ENCODE peak calls at places on chromosomes 3 and 15, in four cellular contexts. J, H, A and S are unnamed samples.

GRCh38 chr15:32717290-32718081 is at the start of gene GREM1:
- DNase-seq in A (peak), J (no peak), H (peak), S (no peak)

GRCh38 chr15:33720952-33721351 is 247.3 kb upstream of the CHRM5 start:
- DNase-seq in A (no peak), J (no peak), H (no peak), S (no peak)

GRCh38 chr3:18058666-18059065 is 316.2 kb upstream of the TBC1D5 start:
- DNase-seq in J (no peak), A (no peak), H (no peak), S (no peak)

GRCh38 chr3:59412506-59412905 is 362.7 kb upstream of the CFAP20DC start:
- DNase-seq in H (no peak), A (no peak), J (no peak), S (no peak)

GRCh38 chr3:11291808-11292207 is 19.6 kb downstream of the ATG7 start:
- DNase-seq in A (no peak), J (no peak), H (no peak), S (no peak)

GRCh38 chr15:58762731-58763130 is 8.4 kb upstream of the MINDY2 start:
- DNase-seq in A (no peak), H (no peak), J (no peak), S (no peak)

GRCh38 chr15:79089331-79089889 is 1.2 kb downstream of the RASGRF1 start:
- DNase-seq in A (no peak), J (no peak), H (no peak), S (no peak)

GRCh38 chr15:34721802-34722795 is 32.7 kb downstream of the GJD2 start:
- DNase-seq in H (peak), J (no peak), A (peak), S (peak)

GRCh38 chr3:55267206-55267930 is 219.7 kb downstream of the WNT5A start:
- DNase-seq in H (no peak), J (no peak), A (no peak), S (no peak)

GRCh38 chr15:87604857-87605446 is 651.6 kb downstream of the NTRK3 start:
- DNase-seq in H (no peak), J (peak), A (no peak), S (no peak)

GRCh38 chr3:9912294-9912935 is 4.5 kb upstream of the IL17RC start:
- DNase-seq in H (no peak), A (no peak), J (peak), S (no peak)

DNA sequence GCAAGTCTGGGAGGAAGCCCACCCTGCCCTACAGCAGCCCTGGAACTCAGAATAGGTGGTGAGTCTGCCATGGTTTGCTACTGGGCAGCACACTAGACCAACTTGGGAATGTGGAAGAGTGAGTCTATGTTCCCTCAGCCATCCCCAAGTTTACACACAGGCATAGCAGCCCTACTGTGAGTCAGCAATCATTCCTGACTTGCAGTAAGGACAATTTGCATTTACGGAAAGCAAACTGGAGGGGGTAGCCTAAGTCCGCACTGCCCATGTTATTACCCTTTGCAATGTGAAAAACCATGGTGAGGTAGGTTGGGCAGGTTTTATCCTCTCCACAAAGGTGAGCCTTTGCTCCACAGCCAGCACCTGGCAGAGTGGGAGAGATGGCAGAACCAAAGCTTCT is 4.6 kb downstream of the TCTA start:
- DNase-seq in H (no peak), A (peak), J (no peak), S (no peak)
- H3K27ac ChIP-seq in H (no peak), A (peak), J (peak), S (peak)

GRCh38 chr3:51994530-51994929 is 1.2 kb downstream of the RPL29 start:
- DNase-seq in A (no peak), J (no peak), H (no peak), S (no peak)
- H3K27ac ChIP-seq in A (peak), J (peak), H (peak), S (no peak)

DNA sequence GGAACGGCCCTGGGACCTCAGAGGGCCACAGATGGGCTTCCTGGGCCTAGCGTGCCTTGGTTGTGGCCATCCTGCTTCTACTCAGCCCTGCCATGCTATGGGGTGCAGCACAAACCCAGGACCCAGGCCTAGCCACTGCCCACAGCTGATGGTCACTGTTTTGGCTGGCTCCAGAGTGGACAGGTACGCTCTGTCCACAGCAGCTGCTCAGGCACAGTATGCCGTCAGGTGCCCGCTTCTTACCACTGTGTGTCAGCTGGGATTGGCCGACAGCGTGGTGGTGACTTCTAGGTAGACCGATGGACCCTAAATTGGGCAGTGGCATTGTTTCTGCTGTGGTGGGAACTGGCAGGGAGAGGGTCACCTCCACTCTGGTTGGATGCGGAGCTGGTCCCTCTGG is 47.3 kb downstream of the KLF13 start:
- DNase-seq in J (no peak), A (peak), H (no peak), S (no peak)
- H3K27ac ChIP-seq in J (no peak), A (no peak), H (peak), S (peak)

GRCh38 chr3:194139085-194139976 is 3.4 kb downstream of the HES1 start:
- DNase-seq in J (no peak), H (no peak), A (peak), S (no peak)
- H3K27ac ChIP-seq in J (no peak), H (peak), A (peak), S (no peak)

DNA sequence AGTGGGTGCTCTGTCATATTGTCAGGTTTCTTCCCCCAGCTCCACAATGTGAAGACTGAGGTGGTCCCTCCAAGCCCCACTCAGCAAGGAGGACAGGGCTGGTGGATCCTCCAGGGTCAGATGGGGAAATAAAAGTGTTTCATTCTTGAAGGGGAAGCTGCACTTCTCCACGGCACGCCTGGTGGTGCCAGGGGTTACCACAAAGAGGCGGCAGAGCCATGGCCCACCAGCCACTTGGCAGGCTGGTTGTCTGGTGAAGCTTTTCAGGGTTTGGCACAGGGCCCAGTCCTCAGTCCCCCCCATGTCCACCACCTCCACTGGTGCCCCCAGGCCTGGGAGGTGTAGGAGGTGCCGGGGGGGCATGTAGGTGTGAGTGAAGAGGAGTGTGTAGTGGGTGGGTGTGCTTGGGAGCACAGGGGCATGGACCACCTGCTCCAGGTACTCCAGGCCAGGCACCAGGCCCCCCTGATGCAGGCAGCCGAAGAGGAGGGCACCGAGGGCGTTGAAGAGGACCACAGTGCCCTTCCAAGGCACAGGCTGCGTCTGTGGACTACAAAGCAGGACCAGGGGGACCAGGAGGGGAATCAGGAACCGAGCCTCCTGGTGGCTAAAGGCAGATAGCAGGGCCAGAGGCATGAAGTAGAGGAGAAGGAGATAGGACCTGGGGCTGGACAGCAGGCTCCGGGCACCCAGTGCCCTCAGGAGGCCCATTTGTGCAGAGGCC is 5.0 kb upstream of the NCBP2 start:
- DNase-seq in A (no peak), J (no peak), H (no peak), S (no peak)
- H3K27ac ChIP-seq in A (no peak), J (no peak), H (no peak), S (no peak)

DNA sequence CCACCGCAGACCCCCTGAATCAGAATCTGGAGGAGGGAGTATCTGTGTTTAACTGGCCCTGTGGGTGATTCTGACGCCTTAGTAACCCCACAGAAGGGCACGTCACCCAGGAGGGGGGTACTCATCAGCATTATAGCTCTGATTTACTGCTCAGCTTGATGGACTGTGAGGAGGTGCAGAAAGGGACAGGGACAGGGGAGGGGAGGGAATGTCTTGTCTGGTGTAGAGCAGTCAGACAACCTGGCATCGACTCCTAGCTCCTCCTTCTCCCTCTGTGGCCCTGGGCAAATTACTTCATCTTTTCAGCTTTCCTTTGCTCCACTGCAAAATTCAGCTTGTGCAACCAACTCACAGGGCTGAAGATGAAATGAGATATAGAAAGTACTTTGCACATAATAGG is 42.3 kb upstream of the GLCE start:
- DNase-seq in H (no peak), A (no peak), J (no peak), S (no peak)
- H3K27ac ChIP-seq in H (no peak), A (no peak), J (no peak), S (no peak)